ENCODE peak calls at places on chromosome 13, in six cellular contexts. T is neuronal stem cell, Z is IMR-90, L is H1, G is H9, W is mesenchymal stem cell. N is an unnamed sample.

GRCh38 chr13:62510906-62511655 is 1095.4 kb upstream of the PCDH20 start:
- DNase-seq in T (no peak), Z (no peak), L (peak), G (no peak), W (peak), N (peak)

GRCh38 chr13:79258489-79258888 is 147.6 kb downstream of the RBM26 start:
- DNase-seq in T (no peak), Z (no peak), L (no peak), G (no peak), W (no peak), N (no peak)

GRCh38 chr13:106306748-106307277 is 228.6 kb downstream of the EFNB2 start:
- DNase-seq in T (no peak), Z (no peak), L (no peak), G (no peak), W (no peak), N (no peak)

GRCh38 chr13:23739597-23739996 is 149.6 kb downstream of the MIPEP start:
- DNase-seq in T (no peak), Z (no peak), L (no peak), G (no peak), W (peak), N (no peak)

GRCh38 chr13:46158983-46159382 is 23.0 kb downstream of the LCP1 start:
- DNase-seq in T (no peak), Z (no peak), L (no peak), G (no peak), W (no peak), N (no peak)

GRCh38 chr13:49584771-49585182 is 581 bp downstream of the RCBTB1 start:
- DNase-seq in T (peak), Z (peak), L (no peak), G (no peak), W (peak), N (peak)

GRCh38 chr13:23980160-23980551 is 82.9 kb upstream of the C1QTNF9B start:
- DNase-seq in T (peak), Z (peak), L (peak), G (peak), W (peak), N (peak)

GRCh38 chr13:99335603-99336002 is 28.4 kb upstream of the GPR183 start:
- DNase-seq in T (no peak), Z (no peak), L (no peak), G (no peak), W (no peak), N (no peak)

GRCh38 chr13:21538280-21538679 is 65.7 kb downstream of the MICU2 start:
- DNase-seq in T (no peak), Z (no peak), L (no peak), G (no peak), W (no peak), N (no peak)

GRCh38 chr13:114226699-114227323 is 7.9 kb upstream of the CDC16 start:
- DNase-seq in T (peak), Z (peak), L (peak), G (peak), W (peak), N (peak)
- H2BK15ac ChIP-seq in T (no peak), Z (no peak), L (peak), G (no peak), W (no peak), N (no peak)

GRCh38 chr13:76778906-76779305 is 107.3 kb downstream of the KCTD12 start:
- DNase-seq in T (no peak), Z (no peak), L (no peak), G (no peak), W (no peak), N (no peak)

GRCh38 chr13:76783798-76784197 is 102.4 kb downstream of the KCTD12 start:
- DNase-seq in T (no peak), Z (no peak), L (peak), G (peak), W (no peak), N (peak)
- H3K4me2 ChIP-seq in T (no peak), Z (no peak), L (no peak), G (no peak), W (no peak), N (no peak)

DNA sequence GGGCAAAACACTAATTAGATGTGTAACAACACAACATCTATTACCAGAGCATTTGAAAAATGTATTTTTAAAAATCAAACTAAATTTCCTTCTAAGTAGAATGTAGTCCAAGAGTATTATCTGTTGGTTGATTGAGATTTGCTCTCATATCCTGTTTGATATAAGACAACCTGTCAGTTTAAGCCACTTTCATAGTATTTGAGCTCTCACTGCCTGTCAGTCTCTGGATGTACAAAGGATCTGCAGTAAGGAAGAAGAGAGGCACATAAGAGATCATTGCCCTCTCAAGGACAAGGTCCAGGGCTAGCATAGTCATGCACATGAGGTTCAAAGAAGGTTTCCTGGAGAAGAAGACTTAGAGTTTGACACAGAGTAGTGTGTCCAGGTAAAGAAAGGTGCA is 57.4 kb downstream of the FGF14 start:
- DNase-seq in T (no peak), Z (no peak), L (no peak), G (no peak), W (no peak), N (no peak)
- H2BK5ac ChIP-seq in T (no peak), Z (no peak), L (no peak), G (no peak), W (no peak), N (no peak)

GRCh38 chr13:111126509-111126908 is 11.4 kb downstream of the ARHGEF7 start:
- DNase-seq in T (no peak), Z (no peak), L (no peak), G (no peak), W (no peak), N (no peak)
- H2BK15ac ChIP-seq in T (no peak), Z (no peak), L (no peak), G (no peak), W (no peak), N (no peak)

GRCh38 chr13:40755082-40755755 is 15.8 kb downstream of the MRPS31 start:
- DNase-seq in T (no peak), Z (no peak), L (no peak), G (no peak), W (no peak), N (no peak)
- H3K4me2 ChIP-seq in T (no peak), Z (no peak), L (no peak), G (no peak), W (no peak), N (no peak)

DNA sequence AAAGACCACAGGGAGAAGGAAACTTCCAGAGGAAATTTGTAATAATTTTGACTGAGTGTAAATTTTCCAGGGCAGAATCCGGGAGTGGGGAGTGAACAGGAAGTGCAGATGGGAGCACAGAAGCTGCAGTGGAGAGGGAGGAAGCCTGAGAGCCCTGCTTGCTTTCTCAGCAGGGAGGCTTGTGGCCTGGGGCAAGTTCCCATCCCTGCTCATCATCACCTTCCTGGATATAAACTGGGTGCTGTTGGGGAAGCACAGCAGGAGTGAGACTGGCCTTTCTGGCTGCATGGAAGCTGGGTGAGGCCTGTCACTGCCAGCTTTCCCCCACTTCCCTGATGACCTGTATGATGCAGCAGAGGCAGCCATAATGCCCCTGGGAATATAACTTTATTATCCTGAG is 532.9 kb downstream of the SLITRK6 start:
- DNase-seq in T (no peak), Z (no peak), L (no peak), G (no peak), W (no peak), N (peak)
- H2BK5ac ChIP-seq in T (no peak), Z (no peak), L (no peak), G (no peak), W (no peak), N (no peak)

GRCh38 chr13:60411464-60411863 is 14.4 kb downstream of the TDRD3 start:
- DNase-seq in T (no peak), Z (no peak), L (no peak), G (no peak), W (no peak), N (no peak)
- H2BK15ac ChIP-seq in T (no peak), Z (no peak), L (no peak), G (no peak), W (no peak), N (no peak)

GRCh38 chr13:110136660-110137585 is 170.0 kb downstream of the COL4A1 start:
- DNase-seq in T (no peak), Z (no peak), L (no peak), G (peak), W (no peak), N (peak)
- H3K4me2 ChIP-seq in T (peak), Z (no peak), L (peak), G (peak), W (no peak), N (no peak)

GRCh38 chr13:67071918-67072598 is 158.1 kb downstream of the PCDH9 start:
- DNase-seq in T (no peak), Z (no peak), L (no peak), G (no peak), W (no peak), N (no peak)
- H2BK5ac ChIP-seq in T (no peak), Z (no peak), L (no peak), G (no peak), W (no peak), N (no peak)

GRCh38 chr13:98109226-98109625 is 33.7 kb upstream of the FARP1 start:
- DNase-seq in T (no peak), Z (no peak), L (no peak), G (no peak), W (no peak), N (no peak)
- H2BK15ac ChIP-seq in T (no peak), Z (no peak), L (no peak), G (no peak), W (no peak), N (no peak)

N was measured in mesendoderm.